ENCODE peak calls at places on chromosomes 3 and 15, in ten cellular contexts. One of them, this sample, is unnamed.

GRCh38 chr3:30819067-30819798 is 75.2 kb downstream of the GADL1 start:
- DNase-seq in lung: no peak
- DNase-seq in dorsolateral prefrontal cortex: no peak
- DNase-seq in right atrium auricular region: no peak
- DNase-seq in RWPE1: no peak
- DNase-seq in gastrocnemius medialis: no peak
- DNase-seq in AG04450: no peak
- DNase-seq in adrenal gland: no peak
- DNase-seq in CD8-positive, alpha-beta T cell: no peak
- DNase-seq in hepatocyte: no peak
- DNase-seq in this sample: no peak

GRCh38 chr3:190318666-190319065 is 3.6 kb downstream of the CLDN1 start:
- DNase-seq in lung: no peak
- DNase-seq in dorsolateral prefrontal cortex: no peak
- DNase-seq in right atrium auricular region: no peak
- DNase-seq in RWPE1: no peak
- DNase-seq in gastrocnemius medialis: no peak
- DNase-seq in AG04450: no peak
- DNase-seq in adrenal gland: no peak
- DNase-seq in CD8-positive, alpha-beta T cell: no peak
- DNase-seq in hepatocyte: no peak
- DNase-seq in this sample: no peak

GRCh38 chr15:89199734-89200133 is 21.6 kb downstream of the RLBP1 start:
- DNase-seq in lung: no peak
- DNase-seq in dorsolateral prefrontal cortex: no peak
- DNase-seq in right atrium auricular region: no peak
- DNase-seq in RWPE1: no peak
- DNase-seq in gastrocnemius medialis: no peak
- DNase-seq in AG04450: no peak
- DNase-seq in adrenal gland: no peak
- DNase-seq in CD8-positive, alpha-beta T cell: no peak
- DNase-seq in hepatocyte: no peak
- DNase-seq in this sample: no peak

GRCh38 chr3:158794936-158795518 is 6.8 kb upstream of the MFSD1 start:
- DNase-seq in lung: no peak
- DNase-seq in dorsolateral prefrontal cortex: no peak
- DNase-seq in right atrium auricular region: no peak
- DNase-seq in RWPE1: peak
- DNase-seq in gastrocnemius medialis: no peak
- DNase-seq in AG04450: no peak
- DNase-seq in adrenal gland: no peak
- DNase-seq in CD8-positive, alpha-beta T cell: no peak
- DNase-seq in hepatocyte: peak
- DNase-seq in this sample: peak

GRCh38 chr3:63877737-63878393 is 14.2 kb downstream of the ATXN7 start:
- DNase-seq in lung: no peak
- DNase-seq in dorsolateral prefrontal cortex: no peak
- DNase-seq in right atrium auricular region: no peak
- DNase-seq in RWPE1: no peak
- DNase-seq in gastrocnemius medialis: no peak
- DNase-seq in AG04450: peak
- DNase-seq in adrenal gland: no peak
- DNase-seq in CD8-positive, alpha-beta T cell: no peak
- DNase-seq in hepatocyte: no peak
- DNase-seq in this sample: no peak

GRCh38 chr15:90718232-90718631 is 1.1 kb downstream of the BLM start:
- DNase-seq in lung: no peak
- DNase-seq in dorsolateral prefrontal cortex: no peak
- DNase-seq in right atrium auricular region: no peak
- DNase-seq in RWPE1: no peak
- DNase-seq in gastrocnemius medialis: peak
- DNase-seq in AG04450: no peak
- DNase-seq in adrenal gland: no peak
- DNase-seq in CD8-positive, alpha-beta T cell: no peak
- DNase-seq in hepatocyte: no peak
- DNase-seq in this sample: no peak

GRCh38 chr15:53716909-53717878 is 42.3 kb downstream of the WDR72 start:
- DNase-seq in lung: no peak
- DNase-seq in dorsolateral prefrontal cortex: no peak
- DNase-seq in right atrium auricular region: no peak
- DNase-seq in RWPE1: peak
- DNase-seq in gastrocnemius medialis: no peak
- DNase-seq in AG04450: no peak
- DNase-seq in adrenal gland: no peak
- DNase-seq in CD8-positive, alpha-beta T cell: no peak
- DNase-seq in hepatocyte: peak
- DNase-seq in this sample: no peak

GRCh38 chr15:26889298-26889898 is 22.5 kb downstream of the GABRA5 start:
- DNase-seq in lung: no peak
- DNase-seq in dorsolateral prefrontal cortex: peak
- DNase-seq in right atrium auricular region: no peak
- DNase-seq in RWPE1: peak
- DNase-seq in gastrocnemius medialis: no peak
- DNase-seq in AG04450: peak
- DNase-seq in adrenal gland: peak
- DNase-seq in CD8-positive, alpha-beta T cell: no peak
- DNase-seq in hepatocyte: peak
- DNase-seq in this sample: peak

GRCh38 chr3:66761093-66761780 is 236.9 kb upstream of the KBTBD8 start:
- DNase-seq in lung: no peak
- DNase-seq in dorsolateral prefrontal cortex: no peak
- DNase-seq in right atrium auricular region: no peak
- DNase-seq in RWPE1: no peak
- DNase-seq in gastrocnemius medialis: peak
- DNase-seq in AG04450: no peak
- DNase-seq in adrenal gland: no peak
- DNase-seq in CD8-positive, alpha-beta T cell: no peak
- DNase-seq in hepatocyte: no peak
- DNase-seq in this sample: no peak

GRCh38 chr3:195209836-195210551 is 61.0 kb downstream of the XXYLT1 start:
- DNase-seq in lung: peak
- DNase-seq in dorsolateral prefrontal cortex: no peak
- DNase-seq in right atrium auricular region: no peak
- DNase-seq in RWPE1: no peak
- DNase-seq in gastrocnemius medialis: peak
- DNase-seq in AG04450: no peak
- DNase-seq in adrenal gland: peak
- DNase-seq in CD8-positive, alpha-beta T cell: no peak
- DNase-seq in hepatocyte: peak
- DNase-seq in this sample: no peak

GRCh38 chr15:40270246-40270995 is 12.4 kb downstream of the ANKRD63 start:
- DNase-seq in lung: no peak
- DNase-seq in dorsolateral prefrontal cortex: no peak
- DNase-seq in right atrium auricular region: no peak
- DNase-seq in RWPE1: no peak
- DNase-seq in gastrocnemius medialis: no peak
- DNase-seq in AG04450: no peak
- DNase-seq in adrenal gland: no peak
- DNase-seq in CD8-positive, alpha-beta T cell: no peak
- DNase-seq in hepatocyte: no peak
- DNase-seq in this sample: no peak

GRCh38 chr15:79629687-79630086 is 197.6 kb downstream of the MINAR1 start:
- DNase-seq in lung: no peak
- DNase-seq in dorsolateral prefrontal cortex: no peak
- DNase-seq in right atrium auricular region: no peak
- DNase-seq in RWPE1: no peak
- DNase-seq in gastrocnemius medialis: no peak
- DNase-seq in AG04450: no peak
- DNase-seq in adrenal gland: peak
- DNase-seq in CD8-positive, alpha-beta T cell: no peak
- DNase-seq in hepatocyte: no peak
- DNase-seq in this sample: no peak

GRCh38 chr15:78302579-78302978 is 3.2 kb upstream of the SKIC8 start:
- DNase-seq in lung: no peak
- DNase-seq in dorsolateral prefrontal cortex: no peak
- DNase-seq in right atrium auricular region: no peak
- DNase-seq in RWPE1: peak
- DNase-seq in gastrocnemius medialis: no peak
- DNase-seq in AG04450: peak
- DNase-seq in adrenal gland: no peak
- DNase-seq in CD8-positive, alpha-beta T cell: no peak
- DNase-seq in hepatocyte: no peak
- DNase-seq in this sample: peak

GRCh38 chr3:112199622-112200316 is 66.7 kb upstream of the GCSAM start:
- DNase-seq in lung: no peak
- DNase-seq in dorsolateral prefrontal cortex: no peak
- DNase-seq in right atrium auricular region: no peak
- DNase-seq in RWPE1: peak
- DNase-seq in gastrocnemius medialis: no peak
- DNase-seq in AG04450: no peak
- DNase-seq in adrenal gland: no peak
- DNase-seq in CD8-positive, alpha-beta T cell: no peak
- DNase-seq in hepatocyte: no peak
- DNase-seq in this sample: no peak

GRCh38 chr15:62287066-62287857 is 122.2 kb upstream of the C2CD4B start:
- DNase-seq in lung: no peak
- DNase-seq in dorsolateral prefrontal cortex: no peak
- DNase-seq in right atrium auricular region: no peak
- DNase-seq in RWPE1: no peak
- DNase-seq in gastrocnemius medialis: no peak
- DNase-seq in AG04450: no peak
- DNase-seq in adrenal gland: no peak
- DNase-seq in CD8-positive, alpha-beta T cell: no peak
- DNase-seq in hepatocyte: no peak
- DNase-seq in this sample: no peak

GRCh38 chr3:149011676-149012075 is 20.3 kb downstream of the GYG1 start:
- DNase-seq in lung: no peak
- DNase-seq in dorsolateral prefrontal cortex: no peak
- DNase-seq in right atrium auricular region: no peak
- DNase-seq in RWPE1: no peak
- DNase-seq in gastrocnemius medialis: no peak
- DNase-seq in AG04450: no peak
- DNase-seq in adrenal gland: no peak
- DNase-seq in CD8-positive, alpha-beta T cell: no peak
- DNase-seq in hepatocyte: no peak
- DNase-seq in this sample: no peak
- H3K27ac ChIP-seq in lung: no peak
- H3K27ac ChIP-seq in dorsolateral prefrontal cortex: no peak
- H3K27ac ChIP-seq in right atrium auricular region: peak
- H3K27ac ChIP-seq in RWPE1: no peak
- H3K27ac ChIP-seq in gastrocnemius medialis: peak
- H3K27ac ChIP-seq in AG04450: no peak
- H3K27ac ChIP-seq in adrenal gland: no peak
- H3K27ac ChIP-seq in CD8-positive, alpha-beta T cell: no peak
- H3K27ac ChIP-seq in hepatocyte: no peak
- H3K27ac ChIP-seq in this sample: no peak

GRCh38 chr3:42472555-42472954 is 29.9 kb upstream of the VIPR1 start:
- DNase-seq in lung: no peak
- DNase-seq in dorsolateral prefrontal cortex: no peak
- DNase-seq in right atrium auricular region: no peak
- DNase-seq in RWPE1: no peak
- DNase-seq in gastrocnemius medialis: no peak
- DNase-seq in AG04450: no peak
- DNase-seq in adrenal gland: no peak
- DNase-seq in CD8-positive, alpha-beta T cell: no peak
- DNase-seq in hepatocyte: no peak
- DNase-seq in this sample: no peak

GRCh38 chr3:42477696-42478095 is 24.7 kb upstream of the VIPR1 start:
- DNase-seq in lung: no peak
- DNase-seq in dorsolateral prefrontal cortex: no peak
- DNase-seq in right atrium auricular region: no peak
- DNase-seq in RWPE1: no peak
- DNase-seq in gastrocnemius medialis: no peak
- DNase-seq in AG04450: no peak
- DNase-seq in adrenal gland: no peak
- DNase-seq in CD8-positive, alpha-beta T cell: no peak
- DNase-seq in hepatocyte: no peak
- DNase-seq in this sample: no peak

GRCh38 chr3:42473083-42473932 is 29.1 kb upstream of the VIPR1 start:
- DNase-seq in lung: peak
- DNase-seq in dorsolateral prefrontal cortex: no peak
- DNase-seq in right atrium auricular region: no peak
- DNase-seq in RWPE1: no peak
- DNase-seq in gastrocnemius medialis: no peak
- DNase-seq in AG04450: no peak
- DNase-seq in adrenal gland: peak
- DNase-seq in CD8-positive, alpha-beta T cell: no peak
- DNase-seq in hepatocyte: peak
- DNase-seq in this sample: no peak

GRCh38 chr3:42478830-42479229 is 23.6 kb upstream of the VIPR1 start:
- DNase-seq in lung: no peak
- DNase-seq in dorsolateral prefrontal cortex: no peak
- DNase-seq in right atrium auricular region: no peak
- DNase-seq in RWPE1: no peak
- DNase-seq in gastrocnemius medialis: no peak
- DNase-seq in AG04450: no peak
- DNase-seq in adrenal gland: no peak
- DNase-seq in CD8-positive, alpha-beta T cell: no peak
- DNase-seq in hepatocyte: no peak
- DNase-seq in this sample: no peak

GRCh38 chr3:42476225-42477160 is 25.9 kb upstream of the VIPR1 start:
- DNase-seq in lung: peak
- DNase-seq in dorsolateral prefrontal cortex: no peak
- DNase-seq in right atrium auricular region: no peak
- DNase-seq in RWPE1: peak
- DNase-seq in gastrocnemius medialis: no peak
- DNase-seq in AG04450: no peak
- DNase-seq in adrenal gland: no peak
- DNase-seq in CD8-positive, alpha-beta T cell: no peak
- DNase-seq in hepatocyte: peak
- DNase-seq in this sample: no peak
- H3K27ac ChIP-seq in lung: peak
- H3K27ac ChIP-seq in dorsolateral prefrontal cortex: no peak
- H3K27ac ChIP-seq in right atrium auricular region: no peak
- H3K27ac ChIP-seq in RWPE1: peak
- H3K27ac ChIP-seq in gastrocnemius medialis: no peak
- H3K27ac ChIP-seq in AG04450: no peak
- H3K27ac ChIP-seq in adrenal gland: no peak
- H3K27ac ChIP-seq in CD8-positive, alpha-beta T cell: no peak
- H3K27ac ChIP-seq in hepatocyte: no peak
- H3K27ac ChIP-seq in this sample: no peak

DNA sequence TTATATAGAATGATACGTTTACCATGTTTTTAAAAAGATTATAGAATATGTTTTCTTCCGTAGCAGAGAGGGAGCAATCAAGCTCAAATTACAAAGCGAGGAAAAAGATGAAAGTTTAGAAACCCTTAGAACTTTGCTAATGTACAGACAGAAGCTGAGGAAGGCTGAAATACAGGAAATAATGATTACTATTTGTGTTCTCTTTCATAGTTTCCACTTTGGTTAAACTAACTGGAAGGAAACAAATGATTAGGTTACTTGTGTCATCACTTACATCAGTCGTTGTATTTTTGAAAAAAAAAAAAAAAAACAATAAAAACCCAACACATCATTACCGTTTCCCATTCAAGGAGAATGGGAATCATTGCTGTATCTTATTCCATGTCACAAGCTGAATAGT is 337.8 kb upstream of the CBLB start:
- DNase-seq in lung: no peak
- DNase-seq in dorsolateral prefrontal cortex: no peak
- DNase-seq in right atrium auricular region: no peak
- DNase-seq in RWPE1: no peak
- DNase-seq in gastrocnemius medialis: no peak
- DNase-seq in AG04450: no peak
- DNase-seq in adrenal gland: no peak
- DNase-seq in CD8-positive, alpha-beta T cell: no peak
- DNase-seq in hepatocyte: no peak
- DNase-seq in this sample: no peak
- H3K27ac ChIP-seq in lung: no peak
- H3K27ac ChIP-seq in dorsolateral prefrontal cortex: no peak
- H3K27ac ChIP-seq in right atrium auricular region: no peak
- H3K27ac ChIP-seq in RWPE1: no peak
- H3K27ac ChIP-seq in gastrocnemius medialis: peak
- H3K27ac ChIP-seq in AG04450: no peak
- H3K27ac ChIP-seq in adrenal gland: no peak
- H3K27ac ChIP-seq in CD8-positive, alpha-beta T cell: no peak
- H3K27ac ChIP-seq in hepatocyte: no peak
- H3K27ac ChIP-seq in this sample: no peak

GRCh38 chr15:71515375-71516186 is 294.8 kb upstream of the NR2E3 start:
- DNase-seq in lung: no peak
- DNase-seq in dorsolateral prefrontal cortex: no peak
- DNase-seq in right atrium auricular region: no peak
- DNase-seq in RWPE1: no peak
- DNase-seq in gastrocnemius medialis: no peak
- DNase-seq in AG04450: no peak
- DNase-seq in adrenal gland: peak
- DNase-seq in CD8-positive, alpha-beta T cell: no peak
- DNase-seq in hepatocyte: peak
- DNase-seq in this sample: no peak
- H3K27ac ChIP-seq in lung: no peak
- H3K27ac ChIP-seq in dorsolateral prefrontal cortex: peak
- H3K27ac ChIP-seq in right atrium auricular region: no peak
- H3K27ac ChIP-seq in RWPE1: peak
- H3K27ac ChIP-seq in gastrocnemius medialis: no peak
- H3K27ac ChIP-seq in AG04450: no peak
- H3K27ac ChIP-seq in adrenal gland: peak
- H3K27ac ChIP-seq in CD8-positive, alpha-beta T cell: no peak
- H3K27ac ChIP-seq in hepatocyte: peak
- H3K27ac ChIP-seq in this sample: no peak